ENCODE peak calls at places on chromosome 1, in eight cellular contexts. E, L, R, W, U, B, H and F are unnamed samples.

GRCh38 chr1:227273557-227273956 is 44.7 kb downstream of the CDC42BPA start:
- DNase-seq in E (no peak), L (no peak), R (peak; percentile 8), W (no peak), U (peak; percentile 36), B (no peak), H (no peak), F (no peak)

GRCh38 chr1:204455063-204455830 is 39.4 kb downstream of the PIK3C2B start:
- DNase-seq in E (no peak), L (no peak), R (no peak), W (peak; percentile 64), U (no peak), B (no peak), H (no peak), F (no peak)

GRCh38 chr1:36199934-36200741 is 24.1 kb upstream of the THRAP3 start:
- DNase-seq in E (peak; percentile 79), L (peak; percentile 72), R (peak; percentile 60), W (no peak), U (no peak), B (peak; percentile 20), H (no peak), F (no peak)

GRCh38 chr1:67013573-67013972 is 40.4 kb downstream of the SLC35D1 start:
- DNase-seq in E (no peak), L (no peak), R (peak; percentile 93), W (no peak), U (no peak), B (no peak), H (no peak), F (no peak)

GRCh38 chr1:33649759-33650158 is 177.3 kb downstream of the ZSCAN20 start:
- DNase-seq in E (no peak), L (peak; percentile 52), R (no peak), W (no peak), U (no peak), B (no peak), H (no peak), F (no peak)

GRCh38 chr1:111599781-111600180 is 19.8 kb upstream of the RAP1A start:
- DNase-seq in E (no peak), L (no peak), R (no peak), W (no peak), U (no peak), B (no peak), H (no peak), F (no peak)

GRCh38 chr1:231376875-231377549 is 38.9 kb downstream of the SPRTN start:
- DNase-seq in E (no peak), L (no peak), R (no peak), W (no peak), U (no peak), B (no peak), H (no peak), F (no peak)

GRCh38 chr1:207823531-207823879 is 71.7 kb downstream of the CD46 start:
- DNase-seq in E (no peak), L (no peak), R (no peak), W (no peak), U (no peak), B (no peak), H (no peak), F (no peak)

GRCh38 chr1:244347942-244348341 is 103.8 kb downstream of the ADSS2 start:
- DNase-seq in E (no peak), L (no peak), R (peak; percentile 33), W (no peak), U (no peak), B (peak; percentile 59), H (no peak), F (no peak)

GRCh38 chr1:7460807-7461206 is 310.3 kb upstream of the VAMP3 start:
- DNase-seq in E (no peak), L (no peak), R (no peak), W (no peak), U (no peak), B (no peak), H (no peak), F (no peak)

GRCh38 chr1:1150100-1150499 is 23.6 kb upstream of the TTLL10 start:
- DNase-seq in E (no peak), L (no peak), R (no peak), W (no peak), U (no peak), B (peak; percentile 82), H (no peak), F (no peak)

GRCh38 chr1:50704126-50704525 is 255.9 kb downstream of the FAF1 start:
- DNase-seq in E (no peak), L (no peak), R (peak; percentile 41), W (no peak), U (peak; percentile 17), B (no peak), H (peak; percentile 39), F (no peak)

GRCh38 chr1:163346326-163346870 is 24.6 kb downstream of the NUF2 start:
- DNase-seq in E (no peak), L (no peak), R (peak; percentile 41), W (no peak), U (no peak), B (no peak), H (no peak), F (no peak)

GRCh38 chr1:98044071-98044697 is 123.3 kb upstream of the DPYD start:
- DNase-seq in E (no peak), L (no peak), R (no peak), W (no peak), U (no peak), B (no peak), H (no peak), F (no peak)

GRCh38 chr1:207861442-207862177 is 49.3 kb downstream of the CD34 start:
- DNase-seq in E (no peak), L (no peak), R (no peak), W (no peak), U (no peak), B (peak; percentile 31), H (no peak), F (no peak)

GRCh38 chr1:20609541-20609940 is 20.6 kb downstream of the CDA start:
- DNase-seq in E (no peak), L (no peak), R (no peak), W (no peak), U (no peak), B (no peak), H (no peak), F (no peak)

DNA sequence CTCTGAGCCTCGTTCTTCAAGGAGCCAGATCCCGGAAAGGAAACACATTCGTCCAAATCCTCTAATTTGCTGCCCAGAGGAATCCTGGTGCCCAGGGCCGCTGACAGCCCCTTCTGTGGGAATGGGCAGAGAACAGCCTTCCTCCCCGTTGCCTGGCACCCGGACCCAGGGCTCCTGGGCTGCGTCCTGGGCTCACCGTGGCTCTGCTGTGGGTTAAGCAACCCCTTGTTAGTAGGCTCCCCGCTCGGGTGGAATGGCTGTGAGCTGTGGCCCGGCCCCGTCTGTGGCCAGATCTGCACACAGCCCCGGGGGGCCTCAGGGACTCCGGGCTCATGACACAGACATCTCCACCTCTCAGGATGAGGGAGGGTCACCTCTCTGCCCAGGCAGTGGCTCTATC is 122.9 kb upstream of the ARHGEF16 start:
- DNase-seq in E (no peak), L (no peak), R (no peak), W (no peak), U (no peak), B (no peak), H (no peak), F (no peak)
- H3K4me1 ChIP-seq in E (peaks cover 8% of the 10 kb centered on the region), L (no peaks in the 10 kb centered on the region), R (no peaks in the 10 kb centered on the region), W (no peaks in the 10 kb centered on the region), U (no peaks in the 10 kb centered on the region), B (no peaks in the 10 kb centered on the region), H (peaks cover 11% of the 10 kb centered on the region), F (peaks cover 17% of the 10 kb centered on the region)

DNA sequence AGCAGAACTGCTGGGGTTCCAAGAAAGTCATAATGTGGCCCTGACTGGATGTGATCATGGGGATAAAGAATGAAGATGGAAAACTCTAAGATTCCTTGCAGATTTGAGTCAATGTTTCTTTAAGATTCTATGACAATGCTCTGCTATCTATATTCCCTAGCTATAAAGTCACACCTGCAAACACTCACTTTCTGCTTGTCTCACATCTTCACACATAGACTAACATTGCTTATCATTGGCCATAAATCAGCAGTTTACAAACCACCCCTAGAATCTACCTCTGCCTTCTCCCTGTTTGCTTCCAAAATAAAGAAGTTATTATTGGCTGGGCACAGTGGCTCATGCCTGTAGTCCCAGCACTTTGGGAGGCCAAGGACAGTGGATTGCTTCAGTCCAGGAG is 33.1 kb upstream of the NPL start:
- DNase-seq in E (no peak), L (no peak), R (no peak), W (no peak), U (no peak), B (no peak), H (no peak), F (no peak)
- TF ChIP-seq POLR2A in E (no peak), L (no peak), R (no peak), W (no peak), U (no peak), B (no peak), H (no peak), F (no peak)

GRCh38 chr1:21759182-21759581 is 23.8 kb downstream of the USP48 start:
- DNase-seq in E (no peak), L (no peak), R (no peak), W (no peak), U (no peak), B (no peak), H (no peak), F (no peak)

GRCh38 chr1:21759818-21760217 is 23.1 kb downstream of the USP48 start:
- DNase-seq in E (no peak), L (no peak), R (no peak), W (no peak), U (no peak), B (no peak), H (no peak), F (no peak)

GRCh38 chr1:21762022-21762404 is 20.9 kb downstream of the USP48 start:
- DNase-seq in E (no peak), L (no peak), R (no peak), W (no peak), U (no peak), B (no peak), H (no peak), F (no peak)

GRCh38 chr1:21763236-21763635 is 19.7 kb downstream of the USP48 start:
- DNase-seq in E (no peak), L (no peak), R (no peak), W (no peak), U (no peak), B (no peak), H (no peak), F (no peak)

GRCh38 chr1:21761052-21761451 is 21.9 kb downstream of the USP48 start:
- DNase-seq in E (no peak), L (no peak), R (no peak), W (no peak), U (no peak), B (no peak), H (no peak), F (no peak)
- H3K4me1 ChIP-seq in E (peaks cover 29% of the 10 kb centered on the region), L (peaks cover 4% of the 10 kb centered on the region), R (peaks cover 8% of the 10 kb centered on the region), W (peaks cover 23% of the 10 kb centered on the region), U (peaks cover 33% of the 10 kb centered on the region), B (peaks cover 59% of the 10 kb centered on the region), H (peaks cover 27% of the 10 kb centered on the region), F (peaks cover 31% of the 10 kb centered on the region)

DNA sequence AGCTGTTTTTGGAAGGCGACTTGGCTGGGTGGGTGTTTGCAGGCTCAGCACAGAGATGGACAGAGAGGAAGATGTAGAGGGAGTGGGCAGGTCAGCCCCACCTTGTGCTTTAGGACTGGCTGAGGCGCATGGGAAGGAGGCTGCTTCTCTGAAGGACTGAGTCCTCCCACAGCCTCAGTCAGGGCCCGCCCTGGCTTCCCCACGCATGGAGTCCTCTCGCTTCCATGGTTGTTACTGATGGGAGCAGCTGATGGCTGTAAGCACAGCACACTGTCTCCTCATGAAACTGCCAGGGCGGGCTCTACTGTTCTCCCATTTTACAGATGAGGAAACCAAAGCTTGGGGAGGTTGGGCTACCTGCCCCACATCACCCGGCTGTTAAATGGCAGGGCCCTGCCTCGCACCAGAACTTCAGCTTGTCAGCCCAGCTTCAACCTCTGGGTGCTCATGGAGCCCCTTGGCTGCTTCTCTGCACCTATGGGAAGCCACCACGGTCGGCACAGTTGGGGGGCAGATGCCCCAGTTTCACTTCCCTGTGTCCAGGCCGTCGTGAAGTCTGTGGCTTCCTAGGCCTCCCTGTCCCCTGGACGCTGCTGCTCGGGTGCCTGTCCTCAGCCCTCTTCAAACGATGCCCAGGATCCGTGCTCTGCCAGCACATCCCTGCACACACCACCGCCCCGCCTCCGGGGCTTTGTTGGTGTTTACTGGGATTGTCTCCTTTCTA is 2.4 kb downstream of the TMEM201 start:
- DNase-seq in E (no peak), L (no peak), R (no peak), W (peak; percentile 79), U (no peak), B (no peak), H (no peak), F (no peak)
- TF ChIP-seq POLR2A in E (no peak), L (no peak), R (no peak), W (no peak), U (no peak), B (no peak), H (no peak), F (no peak)